ENCODE peak calls at places on chromosome 5, in four cellular contexts. One of them, this sample, is unnamed.

GRCh38 chr5:179438041-179438441 is 92.8 kb upstream of the ADAMTS2 start:
- DNase-seq in nucleus accumbens: no peak
- DNase-seq in sigmoid colon: no peak
- DNase-seq in stimulated activated CD4-positive, alpha-beta T cell treated with anti-CD3 and anti-CD28 coated beads, Interleukin-15, amount 100 ng/mL, for 24 hours: no peak
- DNase-seq in this sample: no peak

GRCh38 chr5:57219386-57219785 is 45.5 kb downstream of the GPBP1 start:
- DNase-seq in nucleus accumbens: no peak
- DNase-seq in sigmoid colon: no peak
- DNase-seq in stimulated activated CD4-positive, alpha-beta T cell treated with anti-CD3 and anti-CD28 coated beads, Interleukin-15, amount 100 ng/mL, for 24 hours: peak
- DNase-seq in this sample: no peak

GRCh38 chr5:171207256-171207866 is 101.7 kb upstream of the TLX3 start:
- DNase-seq in nucleus accumbens: no peak
- DNase-seq in sigmoid colon: no peak
- DNase-seq in stimulated activated CD4-positive, alpha-beta T cell treated with anti-CD3 and anti-CD28 coated beads, Interleukin-15, amount 100 ng/mL, for 24 hours: peak
- DNase-seq in this sample: no peak

GRCh38 chr5:178472138-178472537 is 118.1 kb downstream of the COL23A1 start:
- DNase-seq in nucleus accumbens: no peak
- DNase-seq in sigmoid colon: no peak
- DNase-seq in stimulated activated CD4-positive, alpha-beta T cell treated with anti-CD3 and anti-CD28 coated beads, Interleukin-15, amount 100 ng/mL, for 24 hours: no peak
- DNase-seq in this sample: no peak

GRCh38 chr5:168123853-168124528 is 167.5 kb upstream of the WWC1 start:
- DNase-seq in nucleus accumbens: no peak
- DNase-seq in sigmoid colon: no peak
- DNase-seq in stimulated activated CD4-positive, alpha-beta T cell treated with anti-CD3 and anti-CD28 coated beads, Interleukin-15, amount 100 ng/mL, for 24 hours: no peak
- DNase-seq in this sample: no peak

GRCh38 chr5:171542504-171543150 is 123.2 kb downstream of the FGF18 start:
- DNase-seq in nucleus accumbens: no peak
- DNase-seq in sigmoid colon: no peak
- DNase-seq in stimulated activated CD4-positive, alpha-beta T cell treated with anti-CD3 and anti-CD28 coated beads, Interleukin-15, amount 100 ng/mL, for 24 hours: no peak
- DNase-seq in this sample: no peak

GRCh38 chr5:139268364-139269202 is 25.0 kb upstream of the MATR3 start:
- DNase-seq in nucleus accumbens: no peak
- DNase-seq in sigmoid colon: no peak
- DNase-seq in stimulated activated CD4-positive, alpha-beta T cell treated with anti-CD3 and anti-CD28 coated beads, Interleukin-15, amount 100 ng/mL, for 24 hours: no peak
- DNase-seq in this sample: no peak

GRCh38 chr5:114055318-114055788 is 306.5 kb upstream of the KCNN2 start:
- DNase-seq in nucleus accumbens: peak
- DNase-seq in sigmoid colon: peak
- DNase-seq in stimulated activated CD4-positive, alpha-beta T cell treated with anti-CD3 and anti-CD28 coated beads, Interleukin-15, amount 100 ng/mL, for 24 hours: no peak
- DNase-seq in this sample: peak

GRCh38 chr5:167658890-167659289 is 632.6 kb upstream of the WWC1 start:
- DNase-seq in nucleus accumbens: no peak
- DNase-seq in sigmoid colon: no peak
- DNase-seq in stimulated activated CD4-positive, alpha-beta T cell treated with anti-CD3 and anti-CD28 coated beads, Interleukin-15, amount 100 ng/mL, for 24 hours: no peak
- DNase-seq in this sample: no peak

GRCh38 chr5:158841481-158841880 is 258.2 kb downstream of the EBF1 start:
- DNase-seq in nucleus accumbens: no peak
- DNase-seq in sigmoid colon: no peak
- DNase-seq in stimulated activated CD4-positive, alpha-beta T cell treated with anti-CD3 and anti-CD28 coated beads, Interleukin-15, amount 100 ng/mL, for 24 hours: no peak
- DNase-seq in this sample: no peak

GRCh38 chr5:1672396-1672795 is 127.2 kb downstream of the MRPL36 start:
- DNase-seq in nucleus accumbens: no peak
- DNase-seq in sigmoid colon: no peak
- DNase-seq in stimulated activated CD4-positive, alpha-beta T cell treated with anti-CD3 and anti-CD28 coated beads, Interleukin-15, amount 100 ng/mL, for 24 hours: no peak
- DNase-seq in this sample: peak

GRCh38 chr5:148794729-148795590 is 31.5 kb upstream of the ADRB2 start:
- DNase-seq in nucleus accumbens: no peak
- DNase-seq in sigmoid colon: no peak
- DNase-seq in stimulated activated CD4-positive, alpha-beta T cell treated with anti-CD3 and anti-CD28 coated beads, Interleukin-15, amount 100 ng/mL, for 24 hours: no peak
- DNase-seq in this sample: no peak

GRCh38 chr5:55691265-55692105 is 20.6 kb downstream of the SLC38A9 start:
- DNase-seq in nucleus accumbens: no peak
- DNase-seq in sigmoid colon: no peak
- DNase-seq in stimulated activated CD4-positive, alpha-beta T cell treated with anti-CD3 and anti-CD28 coated beads, Interleukin-15, amount 100 ng/mL, for 24 hours: no peak
- DNase-seq in this sample: no peak